ENCODE peak calls at places on chromosome 1, in six cellular contexts. N is tibial artery, X is upper lobe of right lung, F is PC-3, W is lower lobe of right lung, D is NT2/D1. O is an unnamed sample.

GRCh38 chr1:217535601-217536377 is 95.1 kb downstream of the GPATCH2 start:
- DNase-seq in W (no peak), F (peak; percentile 69), X (no peak), N (no peak), D (no peak), O (no peak)

GRCh38 chr1:217528271-217528670 is 102.6 kb downstream of the GPATCH2 start:
- DNase-seq in X (no peak), N (no peak), W (no peak), F (peak; percentile 75), D (no peak), O (no peak)

GRCh38 chr1:174841747-174842146 is 158.0 kb upstream of the CACYBP start:
- DNase-seq in X (no peak), W (no peak), F (no peak), N (no peak), D (no peak), O (no peak)

GRCh38 chr1:113949007-113949406 is 19.9 kb downstream of the HIPK1 start:
- DNase-seq in X (no peak), N (peak; percentile 71), F (peak; percentile 27), D (no peak), W (no peak), O (no peak)

GRCh38 chr1:42931911-42932422 is 26.7 kb downstream of the SLC2A1 start:
- DNase-seq in X (peak; percentile 92), N (peak; percentile 72), W (peak; percentile 88), F (peak; percentile 69), D (no peak), O (no peak)

GRCh38 chr1:208089971-208090755 is 154.0 kb downstream of the PLXNA2 start:
- DNase-seq in X (no peak), F (no peak), W (no peak), N (no peak), D (no peak), O (no peak)

GRCh38 chr1:226486163-226486562 is 62.4 kb upstream of the STUM start:
- DNase-seq in F (no peak), D (no peak), X (no peak), W (no peak), N (no peak), O (no peak)

GRCh38 chr1:84488107-84488506 is 9.0 kb downstream of the RPF1 start:
- DNase-seq in X (no peak), N (no peak), F (no peak), W (no peak), D (no peak), O (no peak)

GRCh38 chr1:92879316-92879968 is 47.6 kb downstream of the RPL5 start:
- DNase-seq in N (no peak), F (no peak), D (no peak), W (no peak), X (no peak), O (no peak)

GRCh38 chr1:31961536-31961935 is 23.4 kb upstream of the PTP4A2 start:
- DNase-seq in F (no peak), N (no peak), D (no peak), W (no peak), X (no peak), O (no peak)

GRCh38 chr1:85681087-85681486 is 27.1 kb downstream of the ZNHIT6 start:
- DNase-seq in F (no peak), D (no peak), N (no peak), W (no peak), X (no peak), O (no peak)

GRCh38 chr1:28394136-28394535 is 24.6 kb downstream of the PHACTR4 start:
- DNase-seq in X (no peak), F (no peak), W (no peak), D (no peak), N (no peak), O (no peak)

GRCh38 chr1:44792736-44793502 is 4.9 kb upstream of the BEST4 start:
- DNase-seq in F (no peak), X (peak; percentile 34), D (no peak), N (peak; percentile 52), W (no peak), O (no peak)

GRCh38 chr1:232707142-232707541 is 77.2 kb upstream of the SIPA1L2 start:
- DNase-seq in W (no peak), D (no peak), N (no peak), F (peak; percentile 24), X (no peak), O (no peak)

GRCh38 chr1:66445492-66446181 is 88.3 kb upstream of the SGIP1 start:
- DNase-seq in W (peak; percentile 47), F (no peak), X (no peak), N (no peak), D (no peak), O (no peak)

GRCh38 chr1:82423174-82423815 is 622.6 kb downstream of the ADGRL2 start:
- DNase-seq in F (peak; percentile 6), N (no peak), D (no peak), X (no peak), W (no peak), O (no peak)
- H3K9me3 ChIP-seq in F (no peaks in the 10 kb centered on the region), N (no peaks in the 10 kb centered on the region), D (no peaks in the 10 kb centered on the region), X (no peaks in the 10 kb centered on the region), W (no peaks in the 10 kb centered on the region), O (no peaks in the 10 kb centered on the region)

DNA sequence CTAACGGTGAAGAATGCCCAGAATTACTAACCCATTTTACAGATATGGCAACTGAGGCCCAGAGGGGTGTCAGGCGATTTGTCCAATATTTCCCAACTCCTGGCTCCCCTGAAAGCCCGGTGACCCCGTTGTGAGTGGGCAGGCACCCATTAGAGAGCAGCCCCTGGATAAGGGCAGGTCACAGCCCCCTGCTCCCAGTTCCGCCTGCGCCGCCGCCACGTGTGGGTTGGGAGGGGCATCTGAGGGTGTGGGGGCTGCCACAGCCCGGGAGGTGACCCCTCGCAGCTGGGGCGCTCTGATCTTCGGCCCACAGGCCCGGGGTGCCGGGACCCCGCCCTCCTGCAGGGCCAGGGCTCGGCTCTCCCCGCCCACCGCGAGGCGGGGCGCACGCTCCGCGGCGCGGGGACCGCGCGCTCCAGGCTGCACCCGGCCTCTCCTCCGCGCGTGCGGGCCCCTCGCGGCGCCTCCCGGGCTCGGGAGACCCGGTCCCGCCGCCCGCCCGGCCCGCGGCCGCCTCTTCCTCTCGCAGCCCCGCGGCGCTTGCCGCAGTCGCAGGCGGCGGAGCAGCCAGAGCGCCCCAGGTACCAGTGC is at the start of gene HTR6:
- DNase-seq in X (no peak), N (no peak), D (no peak), F (no peak), W (no peak), O (peak; percentile 62)
- H3K27me3 ChIP-seq in X (peaks cover 39% of the 10 kb centered on the region), N (peaks cover 70% of the 10 kb centered on the region), D (peaks cover 23% of the 10 kb centered on the region), F (peaks cover 14% of the 10 kb centered on the region), W (peaks cover 53% of the 10 kb centered on the region), O (no peaks in the 10 kb centered on the region)

DNA sequence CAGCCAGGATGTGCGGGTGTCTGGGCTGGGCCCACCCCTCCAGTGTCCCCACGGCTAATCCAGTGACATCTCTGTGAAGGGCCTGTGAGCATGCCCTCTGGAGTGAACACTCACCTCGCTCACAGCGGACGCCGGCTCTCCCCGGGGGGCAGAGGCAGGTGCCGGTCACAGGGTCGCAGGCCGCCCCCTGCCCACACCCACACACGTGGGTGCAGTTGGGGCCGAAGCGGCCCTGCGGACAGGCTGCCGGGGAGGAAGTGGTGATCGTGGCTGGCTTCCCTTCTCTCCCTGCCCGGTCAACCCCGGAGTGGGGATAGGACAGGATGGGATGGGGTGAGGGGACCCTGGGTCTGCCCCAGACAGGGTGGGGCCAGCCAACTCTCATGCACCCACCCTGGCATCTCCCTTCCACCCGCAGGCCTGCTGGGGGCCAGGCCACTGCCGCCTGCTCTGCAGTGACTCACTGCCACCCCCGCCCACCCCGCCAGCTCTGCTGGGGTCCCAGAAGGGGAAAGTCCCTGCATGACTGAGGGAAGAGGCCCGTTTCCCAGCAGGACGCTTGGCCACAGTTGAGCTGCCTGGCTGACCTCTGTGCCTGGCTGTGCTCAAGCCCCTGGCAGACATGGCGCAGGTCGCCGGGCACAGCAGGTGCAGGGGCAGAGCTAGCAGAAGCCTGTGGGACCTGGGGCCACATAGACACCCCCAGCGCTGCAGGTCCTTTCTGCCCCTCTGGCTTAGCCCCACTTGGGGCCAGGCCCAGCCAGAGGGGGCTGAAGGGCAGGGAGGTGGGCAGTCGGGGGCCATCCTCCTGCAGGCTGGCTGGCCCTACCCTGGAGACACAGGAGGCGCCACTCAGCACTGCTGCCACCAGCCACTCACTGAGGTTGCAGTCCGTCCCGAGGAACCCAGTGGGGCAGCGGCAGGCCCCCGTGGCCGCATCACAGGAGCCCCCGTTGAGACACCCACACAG is 41.6 kb downstream of the ARHGEF16 start:
- DNase-seq in D (no peak), W (no peak), X (no peak), N (no peak), F (no peak), O (no peak)
- H3K4me1 ChIP-seq in D (peaks cover 5% of the 10 kb centered on the region), W (peaks cover 8% of the 10 kb centered on the region), X (no peaks in the 10 kb centered on the region), N (no peaks in the 10 kb centered on the region), F (peaks cover 27% of the 10 kb centered on the region), O (no peaks in the 10 kb centered on the region)

GRCh38 chr1:229812148-229812547 is 186.1 kb downstream of the URB2 start:
- DNase-seq in D (no peak), W (no peak), X (no peak), F (no peak), N (no peak), O (no peak)

GRCh38 chr1:229812693-229813092 is 186.6 kb downstream of the URB2 start:
- DNase-seq in F (no peak), N (no peak), X (no peak), W (no peak), D (no peak), O (no peak)

GRCh38 chr1:229803601-229804217 is 177.7 kb downstream of the URB2 start:
- DNase-seq in N (no peak), F (peak; percentile 68), X (no peak), D (no peak), W (no peak), O (no peak)

GRCh38 chr1:229810140-229810539 is 184.1 kb downstream of the URB2 start:
- DNase-seq in W (no peak), N (no peak), D (no peak), X (no peak), F (no peak), O (no peak)

DNA sequence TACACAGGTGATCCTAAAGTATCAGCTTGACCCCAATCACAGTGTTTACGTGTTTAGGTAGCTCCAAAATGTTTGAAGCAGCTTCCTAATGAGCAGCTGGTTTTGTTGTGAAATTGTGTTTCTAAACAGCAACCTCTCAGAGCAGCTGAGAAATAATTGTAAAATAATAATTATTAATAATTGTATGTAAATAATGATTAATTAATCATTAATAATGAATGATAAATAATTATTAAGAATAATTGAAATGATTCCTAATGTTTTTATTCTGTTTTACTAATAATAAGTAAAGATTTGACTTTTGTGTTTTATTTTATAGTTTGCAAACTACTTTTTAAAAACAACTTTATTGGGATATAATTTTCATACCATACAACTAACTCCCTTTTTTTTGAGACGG is 182.2 kb downstream of the URB2 start:
- DNase-seq in N (no peak), F (no peak), X (no peak), D (no peak), W (no peak), O (no peak)
- H3K9me3 ChIP-seq in N (peaks cover 22% of the 10 kb centered on the region), F (peaks cover 27% of the 10 kb centered on the region), X (peaks cover 10% of the 10 kb centered on the region), D (peaks cover 34% of the 10 kb centered on the region), W (peaks cover 26% of the 10 kb centered on the region), O (peaks cover 6% of the 10 kb centered on the region)

GRCh38 chr1:33081554-33082305 is 777 bp downstream of the AZIN2 start:
- DNase-seq in D (no peak), X (no peak), W (no peak), F (no peak), N (no peak), O (no peak)
- H3K27me3 ChIP-seq in D (peaks cover 34% of the 10 kb centered on the region), X (no peaks in the 10 kb centered on the region), W (no peaks in the 10 kb centered on the region), F (no peaks in the 10 kb centered on the region), N (no peaks in the 10 kb centered on the region), O (no peaks in the 10 kb centered on the region)

O was measured in HAP-1.